ENCODE peak calls at places on chromosomes 6 and 20, in five cellular contexts. I, T, H, Q and V are unnamed samples.

GRCh38 chr20:37903317-37904007 is 535 bp downstream of the VSTM2L start:
- DNase-seq in H (peak), T (no peak), I (no peak), Q (no peak), V (no peak)

GRCh38 chr20:49690899-49691620 is 22.6 kb downstream of the B4GALT5 start:
- DNase-seq in I (no peak), T (no peak), H (no peak), Q (no peak), V (no peak)

GRCh38 chr6:116695398-116695797 is 14.4 kb downstream of the KPNA5 start:
- DNase-seq in H (peak), T (no peak), Q (no peak), I (no peak), V (no peak)

GRCh38 chr20:59402697-59403096 is 102.3 kb downstream of the EDN3 start:
- DNase-seq in H (no peak), I (no peak), T (no peak), Q (no peak), V (peak)

GRCh38 chr20:43855803-43856202 is 58.8 kb upstream of the TOX2 start:
- DNase-seq in Q (no peak), I (no peak), H (no peak), T (no peak), V (no peak)

GRCh38 chr6:138493413-138493812 is 5.9 kb downstream of the NHSL1 start:
- DNase-seq in H (no peak), Q (no peak), T (peak), I (peak), V (no peak)

GRCh38 chr6:149766156-149766768 is 16.7 kb downstream of the PCMT1 start:
- DNase-seq in H (no peak), T (no peak), Q (no peak), I (no peak), V (no peak)

GRCh38 chr20:61210862-61211261 is 41.2 kb upstream of the CDH4 start:
- DNase-seq in I (no peak), Q (no peak), T (no peak), H (no peak), V (no peak)